ENCODE peak calls at places on chromosomes 11 and 22, in ten cellular contexts. F is fibroblast of mammary gland; T is activated CD4-positive, CD25-positive, alpha-beta regulatory T cell; J is fibroblast of the aortic adventitia; D is M059J; H is putamen; Y is stimulated activated CD4-positive, alpha-beta T cell treated with anti-CD3 and anti-CD28 coated beads, Interleukin-12 subunit alpha, Interleukin-12 subunit beta, amount 100 ng/mL, for 48 hours; Q is activated CD8-positive, alpha-beta memory T cell treated with anti-CD3 and anti-CD28 coated beads for 4 hours; O is anterior cingulate cortex; N is T-helper 9 cell. U is an unnamed sample.

GRCh38 chr11:61564936-61565696 is 15.8 kb downstream of the SYT7 start:
- DNase-seq in D (no peak), O (no peak), T (no peak), J (no peak), Y (no peak), Q (no peak), N (no peak), F (no peak), H (peak), U (no peak)

GRCh38 chr22:26367402-26368245 is 61.4 kb upstream of the ASPHD2 start:
- DNase-seq in N (peak), Y (peak), D (peak), H (peak), F (peak), Q (peak), T (peak), J (peak), O (peak), U (peak)

GRCh38 chr22:46858181-46858771 is 95.8 kb downstream of the TBC1D22A start:
- DNase-seq in D (no peak), Q (no peak), F (no peak), Y (no peak), T (no peak), H (no peak), J (no peak), O (no peak), N (no peak), U (no peak)

GRCh38 chr11:72294566-72295395 is 50.8 kb upstream of the PHOX2A start:
- DNase-seq in Y (no peak), O (no peak), T (no peak), N (no peak), J (no peak), Q (no peak), H (no peak), D (no peak), F (no peak), U (no peak)

GRCh38 chr22:23219787-23220484 is 39.6 kb downstream of the BCR start:
- DNase-seq in Q (no peak), J (no peak), T (no peak), N (no peak), F (peak), O (no peak), Y (peak), H (no peak), D (peak), U (no peak)

GRCh38 chr11:5809122-5809519 is 397 bp downstream of the OR52N2 start:
- DNase-seq in O (no peak), D (peak), H (no peak), T (no peak), J (no peak), Y (no peak), Q (no peak), F (peak), N (no peak), U (no peak)

GRCh38 chr22:17232406-17232805 is 13.2 kb upstream of the ADA2 start:
- DNase-seq in T (no peak), N (no peak), Q (no peak), F (no peak), O (no peak), Y (no peak), D (no peak), H (no peak), J (no peak), U (no peak)

GRCh38 chr11:41851743-41852142 is 392.3 kb upstream of the LRRC4C start:
- DNase-seq in H (no peak), N (no peak), O (no peak), Q (no peak), F (no peak), Y (no peak), J (no peak), D (no peak), T (no peak), U (no peak)

GRCh38 chr11:67079065-67079464 is 22.4 kb downstream of the RHOD start:
- DNase-seq in J (no peak), T (no peak), D (no peak), N (no peak), O (no peak), Y (no peak), F (no peak), H (no peak), Q (no peak), U (no peak)

GRCh38 chr22:50270302-50271010 is at the start of gene MAPK11:
- DNase-seq in D (peak), Q (peak), F (peak), H (peak), N (peak), J (peak), T (peak), Y (peak), O (peak), U (peak)

GRCh38 chr11:11993814-11994213 is 14.6 kb downstream of the DKK3 start:
- DNase-seq in F (peak), Y (no peak), D (peak), N (no peak), J (peak), Q (no peak), O (no peak), H (peak), T (no peak), U (no peak)

GRCh38 chr11:112734207-112734606 is 227.0 kb upstream of the NCAM1 start:
- DNase-seq in Q (no peak), T (no peak), N (no peak), O (no peak), D (peak), H (no peak), J (peak), Y (no peak), F (peak), U (no peak)

GRCh38 chr11:93169950-93170561 is 27.7 kb downstream of the SLC36A4 start:
- DNase-seq in H (no peak), O (no peak), Y (no peak), T (no peak), Q (no peak), J (peak), N (no peak), D (peak), F (peak), U (no peak)

GRCh38 chr22:42842658-42843370 is 14.3 kb downstream of the ARFGAP3 start:
- DNase-seq in Y (no peak), N (no peak), O (no peak), T (no peak), F (no peak), J (no peak), D (peak), H (no peak), Q (no peak), U (no peak)

GRCh38 chr11:126426126-126426525 is 70.6 kb downstream of the ST3GAL4 start:
- DNase-seq in Q (no peak), Y (no peak), T (no peak), N (no peak), H (no peak), O (no peak), J (no peak), D (peak), F (no peak), U (no peak)

GRCh38 chr11:1234054-1234720 is 11.3 kb downstream of the MUC5B start:
- DNase-seq in D (no peak), Q (no peak), H (no peak), F (no peak), N (no peak), J (no peak), Y (no peak), O (no peak), T (no peak), U (no peak)

GRCh38 chr11:69092263-69092662 is 43.5 kb downstream of the TPCN2 start:
- DNase-seq in Q (no peak), N (no peak), O (no peak), J (no peak), D (no peak), Y (no peak), T (no peak), F (no peak), H (no peak), U (no peak)

GRCh38 chr11:107696140-107696539 is 15.7 kb downstream of the SLN start:
- DNase-seq in F (peak), H (no peak), Y (no peak), D (peak), J (peak), N (no peak), O (no peak), T (no peak), Q (no peak), U (no peak)

GRCh38 chr11:64868904-64869570 is 9.4 kb downstream of the EHD1 start:
- DNase-seq in T (no peak), D (peak), H (no peak), Q (no peak), N (peak), Y (no peak), O (no peak), F (peak), J (peak), U (no peak)

GRCh38 chr22:46845281-46846153 is 83.1 kb downstream of the TBC1D22A start:
- DNase-seq in H (peak), O (no peak), Q (no peak), Y (no peak), N (no peak), D (no peak), J (peak), T (no peak), F (peak), U (no peak)

GRCh38 chr11:86396403-86396802 is 21.7 kb downstream of the CCDC81 start:
- DNase-seq in O (no peak), Q (no peak), T (no peak), Y (no peak), D (peak), H (no peak), J (peak), F (peak), N (no peak), U (no peak)

GRCh38 chr11:44725016-44725651 is 1.6 kb upstream of the TSPAN18 start:
- DNase-seq in N (no peak), Y (no peak), H (no peak), O (no peak), Q (no peak), F (no peak), D (no peak), T (no peak), J (no peak), U (no peak)

GRCh38 chr22:46432164-46433068 is 96.9 kb downstream of the TRMU start:
- DNase-seq in O (no peak), F (no peak), J (peak), T (no peak), D (no peak), H (no peak), N (no peak), Q (peak), Y (peak), U (peak)

GRCh38 chr11:92861641-92862040 is 107.8 kb upstream of the MTNR1B start:
- DNase-seq in N (no peak), Q (no peak), O (no peak), D (no peak), F (no peak), H (no peak), J (no peak), T (no peak), Y (no peak), U (no peak)

GRCh38 chr11:122201126-122201525 is 85.1 kb upstream of the BLID start:
- DNase-seq in T (no peak), J (no peak), F (no peak), Q (no peak), O (no peak), N (no peak), H (no peak), Y (no peak), D (no peak), U (no peak)

GRCh38 chr11:122983438-122984185 is 2.0 kb upstream of the BSX start:
- DNase-seq in Y (no peak), Q (no peak), H (no peak), F (no peak), T (no peak), O (no peak), N (no peak), D (no peak), J (no peak), U (no peak)

GRCh38 chr11:107014871-107015270 is 3.4 kb downstream of the GUCY1A2 start:
- DNase-seq in O (no peak), Q (no peak), D (peak), F (peak), T (no peak), N (no peak), H (no peak), Y (no peak), J (peak), U (no peak)

GRCh38 chr11:107606122-107606521 is 15.2 kb downstream of the ELMOD1 start:
- DNase-seq in J (no peak), H (no peak), N (no peak), T (no peak), F (no peak), D (no peak), Y (no peak), Q (no peak), O (no peak), U (no peak)

U was measured in NCI-H2029.